ENCODE peak calls at places on chromosomes 16 and 17, in six cellular contexts. U, E, S, W, P and H are unnamed samples.

GRCh38 chr16:27223226-27223610 is 19.9 kb downstream of the KDM8 start:
- DNase-seq in U (no peak), E (no peak), S (no peak), W (no peak), P (no peak), H (no peak)

GRCh38 chr17:78398390-78398789 is 19.9 kb downstream of the PGS1 start:
- DNase-seq in U (no peak), E (no peak), S (no peak), W (no peak), P (no peak), H (no peak)

GRCh38 chr17:49850772-49851386 is 3.0 kb upstream of the TAC4 start:
- DNase-seq in U (no peak), E (no peak), S (no peak), W (no peak), P (no peak), H (peak; percentile 24)

GRCh38 chr16:80948886-80949502 is 57.7 kb downstream of the CMC2 start:
- DNase-seq in U (peak; percentile 12), E (no peak), S (peak; percentile 59), W (peak; percentile 29), P (no peak), H (peak; percentile 63)

GRCh38 chr16:20322696-20323095 is 4.6 kb downstream of the GP2 start:
- DNase-seq in U (no peak), E (no peak), S (no peak), W (no peak), P (no peak), H (no peak)

GRCh38 chr16:49452568-49452967 is 79.0 kb downstream of the C16orf78 start:
- DNase-seq in U (no peak), E (no peak), S (no peak), W (no peak), P (no peak), H (no peak)

GRCh38 chr17:18248300-18248731 is 10.2 kb downstream of the FLII start:
- DNase-seq in U (no peak), E (peak; percentile 32), S (peak; percentile 74), W (peak; percentile 59), P (peak; percentile 38), H (peak; percentile 79)

GRCh38 chr17:48542114-48542955 is 2.6 kb downstream of the HOXB2 start:
- DNase-seq in U (no peak), E (no peak), S (peak; percentile 66), W (peak; percentile 60), P (peak; percentile 22), H (peak; percentile 42)

GRCh38 chr16:24883714-24884151 is 38.0 kb downstream of the SLC5A11 start:
- DNase-seq in U (no peak), E (no peak), S (no peak), W (peak; percentile 28), P (no peak), H (peak; percentile 18)

GRCh38 chr17:4136373-4136772 is 6.5 kb downstream of the ZZEF1 start:
- DNase-seq in U (no peak), E (no peak), S (peak; percentile 21), W (no peak), P (no peak), H (peak; percentile 19)

GRCh38 chr16:58070585-58070984 is 45.0 kb downstream of the MMP15 start:
- DNase-seq in U (no peak), E (no peak), S (no peak), W (no peak), P (no peak), H (no peak)

GRCh38 chr16:75263963-75264445 is 12.6 kb upstream of the BCAR1 start:
- DNase-seq in U (peak; percentile 21), E (no peak), S (peak; percentile 49), W (peak; percentile 56), P (no peak), H (no peak)

GRCh38 chr17:80765241-80766022 is 220.8 kb downstream of the RPTOR start:
- DNase-seq in U (no peak), E (no peak), S (no peak), W (no peak), P (no peak), H (no peak)

GRCh38 chr16:89557230-89557935 is 3.1 kb upstream of the RPL13 start:
- DNase-seq in U (peak; percentile 68), E (no peak), S (peak; percentile 81), W (peak; percentile 49), P (peak; percentile 66), H (peak; percentile 60)

GRCh38 chr17:14010999-14011692 is 58.2 kb upstream of the COX10 start:
- DNase-seq in U (no peak), E (no peak), S (no peak), W (no peak), P (no peak), H (no peak)

GRCh38 chr17:41894791-41895331 is 23.9 kb downstream of the ACLY start:
- DNase-seq in U (no peak), E (no peak), S (peak; percentile 97), W (peak; percentile 41), P (no peak), H (no peak)

GRCh38 chr17:13521784-13522183 is 79.9 kb downstream of the HS3ST3A1 start:
- DNase-seq in U (no peak), E (no peak), S (no peak), W (no peak), P (no peak), H (no peak)

GRCh38 chr16:65975049-65975708 is 391.3 kb upstream of the CDH5 start:
- DNase-seq in U (no peak), E (no peak), S (peak; percentile 86), W (peak; percentile 68), P (no peak), H (peak; percentile 63)

GRCh38 chr17:37570527-37571093 is 38.6 kb downstream of the SYNRG start:
- DNase-seq in U (no peak), E (peak; percentile 12), S (peak; percentile 65), W (peak; percentile 90), P (no peak), H (peak; percentile 82)

GRCh38 chr17:21418446-21419298 is 42.5 kb downstream of the KCNJ12 start:
- DNase-seq in U (no peak), E (no peak), S (no peak), W (no peak), P (no peak), H (no peak)

GRCh38 chr17:15171433-15172047 is 93.6 kb downstream of the PMP22 start:
- DNase-seq in U (peak; percentile 7), E (no peak), S (peak; percentile 78), W (peak; percentile 67), P (no peak), H (peak; percentile 83)

GRCh38 chr16:12679660-12680272 is 123.9 kb downstream of the CPPED1 start:
- DNase-seq in U (no peak), E (no peak), S (no peak), W (peak; percentile 19), P (no peak), H (no peak)

GRCh38 chr17:4947411-4948165 is 742 bp downstream of the PFN1 start:
- DNase-seq in U (peak; percentile 58), E (no peak), S (peak; percentile 39), W (peak; percentile 80), P (peak; percentile 65), H (peak; percentile 72)

GRCh38 chr16:10658943-10659342 is 35.8 kb downstream of the TEKT5 start:
- DNase-seq in U (no peak), E (no peak), S (no peak), W (no peak), P (no peak), H (no peak)

GRCh38 chr17:38605230-38605851 is 411 bp downstream of the SRCIN1 start:
- DNase-seq in U (peak; percentile 66), E (no peak), S (no peak), W (no peak), P (no peak), H (no peak)

GRCh38 chr17:81176656-81177055 is 10.6 kb upstream of the AATK start:
- DNase-seq in U (no peak), E (no peak), S (peak; percentile 31), W (no peak), P (no peak), H (no peak)

GRCh38 chr17:65054602-65055001 is 1.9 kb downstream of the GNA13 start:
- DNase-seq in U (no peak), E (no peak), S (no peak), W (no peak), P (no peak), H (no peak)

GRCh38 chr16:74999683-75000480 is 1.1 kb downstream of the ZNRF1 start:
- DNase-seq in U (peak; percentile 28), E (peak; percentile 42), S (no peak), W (no peak), P (peak; percentile 60), H (peak; percentile 43)

GRCh38 chr16:52603015-52603414 is 56.1 kb upstream of the TOX3 start:
- DNase-seq in U (no peak), E (no peak), S (no peak), W (no peak), P (no peak), H (no peak)

GRCh38 chr16:75238132-75238852 is 13.1 kb downstream of the BCAR1 start:
- DNase-seq in U (peak; percentile 92), E (no peak), S (peak; percentile 85), W (peak; percentile 36), P (no peak), H (peak; percentile 60)

GRCh38 chr17:72666519-72666874 is 426.0 kb downstream of the SLC39A11 start:
- DNase-seq in U (no peak), E (no peak), S (no peak), W (no peak), P (no peak), H (no peak)

GRCh38 chr16:54479546-54479945 is 193.0 kb upstream of the IRX3 start:
- DNase-seq in U (no peak), E (no peak), S (no peak), W (no peak), P (no peak), H (no peak)

GRCh38 chr17:64110436-64111152 is 19.4 kb downstream of the ERN1 start:
- DNase-seq in U (no peak), E (no peak), S (no peak), W (no peak), P (no peak), H (no peak)

GRCh38 chr17:71180801-71181385 is 939.9 kb upstream of the SOX9 start:
- DNase-seq in U (no peak), E (no peak), S (peak; percentile 60), W (peak; percentile 24), P (no peak), H (peak; percentile 70)

GRCh38 chr17:79039171-79039570 is 15.2 kb downstream of the C1QTNF1 start:
- DNase-seq in U (no peak), E (no peak), S (no peak), W (no peak), P (no peak), H (no peak)